ENCODE peak calls at places on chromosome 9, in six cellular contexts. G, Z, B, F, K and D are unnamed samples.

GRCh38 chr9:6549106-6549505 is 96.4 kb downstream of the GLDC start:
- DNase-seq in G (no peak), Z (no peak), B (no peak), F (no peak), K (no peak), D (no peak)

GRCh38 chr9:114196924-114197570 is 41.7 kb downstream of the COL27A1 start:
- DNase-seq in G (no peak), Z (no peak), B (no peak), F (no peak), K (no peak), D (no peak)

GRCh38 chr9:5941214-5941613 is 50.5 kb downstream of the MLANA start:
- DNase-seq in G (no peak), Z (no peak), B (no peak), F (no peak), K (no peak), D (no peak)

GRCh38 chr9:113471566-113471965 is 8.0 kb downstream of the RGS3 start:
- DNase-seq in G (no peak), Z (no peak), B (no peak), F (no peak), K (peak), D (no peak)

GRCh38 chr9:36759976-36760375 is 187.3 kb downstream of the MELK start:
- DNase-seq in G (no peak), Z (no peak), B (no peak), F (no peak), K (no peak), D (no peak)

GRCh38 chr9:28915256-28915930 is 1342.1 kb upstream of the C9orf72 start:
- DNase-seq in G (no peak), Z (no peak), B (no peak), F (no peak), K (no peak), D (no peak)

GRCh38 chr9:4615778-4616177 is 46.3 kb upstream of the PLPP6 start:
- DNase-seq in G (no peak), Z (no peak), B (no peak), F (no peak), K (no peak), D (no peak)

GRCh38 chr9:4549751-4550295 is 59.6 kb downstream of the SLC1A1 start:
- DNase-seq in G (no peak), Z (no peak), B (no peak), F (no peak), K (peak), D (no peak)

GRCh38 chr9:98861881-98862501 is 54.5 kb downstream of the GALNT12 start:
- DNase-seq in G (peak), Z (no peak), B (no peak), F (no peak), K (peak), D (no peak)

GRCh38 chr9:77084094-77084493 is 64.6 kb downstream of the FOXB2 start:
- DNase-seq in G (no peak), Z (no peak), B (no peak), F (no peak), K (no peak), D (no peak)

GRCh38 chr9:7347556-7347955 is 452.0 kb downstream of the DMAC1 start:
- DNase-seq in G (no peak), Z (no peak), B (no peak), F (no peak), K (no peak), D (no peak)

GRCh38 chr9:137138058-137138697 is 776 bp upstream of the GRIN1 start:
- DNase-seq in G (no peak), Z (peak), B (no peak), F (no peak), K (no peak), D (peak)

GRCh38 chr9:103397868-103398600 is 402.9 kb downstream of the CYLC2 start:
- DNase-seq in G (peak), Z (peak), B (no peak), F (no peak), K (peak), D (peak)

GRCh38 chr9:120563044-120563443 is 16.9 kb downstream of the CDK5RAP2 start:
- DNase-seq in G (no peak), Z (no peak), B (no peak), F (no peak), K (no peak), D (no peak)

GRCh38 chr9:4774209-4774608 is 18.5 kb upstream of the RCL1 start:
- DNase-seq in G (no peak), Z (no peak), B (no peak), F (no peak), K (peak), D (no peak)

GRCh38 chr9:108861997-108862396 is at the start of gene ACTL7A:
- DNase-seq in G (no peak), Z (no peak), B (no peak), F (no peak), K (no peak), D (no peak)

GRCh38 chr9:136614372-136614922 is 48.3 kb upstream of the EGFL7 start:
- DNase-seq in G (peak), Z (no peak), B (no peak), F (no peak), K (peak), D (no peak)

GRCh38 chr9:135291165-135291564 is 188.4 kb upstream of the PPP1R26 start:
- DNase-seq in G (no peak), Z (no peak), B (no peak), F (no peak), K (no peak), D (no peak)

GRCh38 chr9:131608469-131609115 is 63.3 kb downstream of the PRRT1B start:
- DNase-seq in G (peak), Z (no peak), B (no peak), F (no peak), K (peak), D (peak)

GRCh38 chr9:123360161-123361085 is 4.4 kb downstream of the CRB2 start:
- DNase-seq in G (no peak), Z (peak), B (no peak), F (no peak), K (peak), D (no peak)

GRCh38 chr9:136466155-136466541 is 16.7 kb downstream of the SEC16A start:
- DNase-seq in G (no peak), Z (no peak), B (no peak), F (no peak), K (no peak), D (no peak)

GRCh38 chr9:20658677-20659473 is 25.2 kb upstream of the FOCAD start:
- DNase-seq in G (no peak), Z (no peak), B (no peak), F (no peak), K (no peak), D (no peak)

GRCh38 chr9:85941966-85942912 is 1.3 kb downstream of the NAA35 start:
- DNase-seq in G (no peak), Z (no peak), B (no peak), F (no peak), K (peak), D (no peak)

GRCh38 chr9:96020300-96020821 is 144.9 kb downstream of the ERCC6L2 start:
- DNase-seq in G (no peak), Z (no peak), B (no peak), F (no peak), K (no peak), D (no peak)

GRCh38 chr9:124735121-124735520 is 36.0 kb downstream of the NR6A1 start:
- DNase-seq in G (peak), Z (no peak), B (no peak), F (no peak), K (peak), D (no peak)

GRCh38 chr9:70257991-70258691 is 637 bp upstream of the SMC5 start:
- DNase-seq in G (no peak), Z (peak), B (no peak), F (no peak), K (peak), D (no peak)

GRCh38 chr9:131747352-131747751 is 7.5 kb upstream of the RAPGEF1 start:
- DNase-seq in G (no peak), Z (peak), B (no peak), F (no peak), K (peak), D (peak)

GRCh38 chr9:127131871-127132270 is 9.4 kb upstream of the ANGPTL2 start:
- DNase-seq in G (peak), Z (no peak), B (no peak), F (no peak), K (peak), D (no peak)

GRCh38 chr9:116998305-116998704 is 311.2 kb downstream of the TRIM32 start:
- DNase-seq in G (no peak), Z (peak), B (no peak), F (no peak), K (peak), D (no peak)

GRCh38 chr9:126030716-126031115 is 283.5 kb downstream of the PBX3 start:
- DNase-seq in G (no peak), Z (no peak), B (no peak), F (no peak), K (no peak), D (no peak)

GRCh38 chr9:88017086-88017485 is 42.8 kb upstream of the CDK20 start:
- DNase-seq in G (no peak), Z (no peak), B (no peak), F (no peak), K (peak), D (no peak)

GRCh38 chr9:106962615-106963363 is 99.8 kb downstream of the ZNF462 start:
- DNase-seq in G (no peak), Z (no peak), B (no peak), F (no peak), K (no peak), D (no peak)

GRCh38 chr9:72473474-72474241 is 47.8 kb upstream of the TMC1 start:
- DNase-seq in G (no peak), Z (no peak), B (no peak), F (no peak), K (peak), D (no peak)

GRCh38 chr9:109793196-109793595 is 13.2 kb downstream of the PALM2AKAP2 start:
- DNase-seq in G (peak), Z (no peak), B (no peak), F (no peak), K (peak), D (no peak)

GRCh38 chr9:134365791-134366222 is 39.6 kb downstream of the RXRA start:
- DNase-seq in G (no peak), Z (no peak), B (no peak), F (no peak), K (peak), D (peak)